ENCODE peak calls at places on chromosomes 13 and 19, in four cellular contexts. One of them, this sample, is unnamed. For H3K36me3, the result is how much of the 10 kb centered on the place peaks cover.

GRCh38 chr13:98513837-98514236 is 63.1 kb downstream of the STK24 start:
- DNase-seq in pancreas: no peak
- DNase-seq in PC-3: no peak
- DNase-seq in body of pancreas: no peak
- DNase-seq in this sample: no peak

GRCh38 chr13:29934531-29935308 is 84.3 kb upstream of the UBL3 start:
- DNase-seq in pancreas: no peak
- DNase-seq in PC-3: peak
- DNase-seq in body of pancreas: no peak
- DNase-seq in this sample: no peak

GRCh38 chr13:113745059-113745458 is 14.0 kb upstream of the TMEM255B start:
- DNase-seq in pancreas: no peak
- DNase-seq in PC-3: no peak
- DNase-seq in body of pancreas: no peak
- DNase-seq in this sample: no peak

GRCh38 chr13:46858163-46858562 is 38.7 kb downstream of the HTR2A start:
- DNase-seq in pancreas: no peak
- DNase-seq in PC-3: no peak
- DNase-seq in body of pancreas: no peak
- DNase-seq in this sample: no peak

GRCh38 chr19:31611348-31611877 is 262.2 kb upstream of the TSHZ3 start:
- DNase-seq in pancreas: no peak
- DNase-seq in PC-3: no peak
- DNase-seq in body of pancreas: no peak
- DNase-seq in this sample: no peak

GRCh38 chr19:52601025-52601973 is 31.2 kb downstream of the ZNF701 start:
- DNase-seq in pancreas: peak
- DNase-seq in PC-3: peak
- DNase-seq in body of pancreas: peak
- DNase-seq in this sample: peak

GRCh38 chr13:55615080-55615479 is 1525.6 kb upstream of the PRR20A start:
- DNase-seq in pancreas: no peak
- DNase-seq in PC-3: no peak
- DNase-seq in body of pancreas: no peak
- DNase-seq in this sample: no peak

GRCh38 chr19:51000981-51001380 is 423 bp downstream of the KLK8 start:
- DNase-seq in pancreas: no peak
- DNase-seq in PC-3: no peak
- DNase-seq in body of pancreas: no peak
- DNase-seq in this sample: no peak

GRCh38 chr19:15195381-15195964 is 5.3 kb downstream of the NOTCH3 start:
- DNase-seq in pancreas: peak
- DNase-seq in PC-3: peak
- DNase-seq in body of pancreas: peak
- DNase-seq in this sample: peak

GRCh38 chr19:45448887-45449299 is 18.9 kb upstream of the FOSB start:
- DNase-seq in pancreas: no peak
- DNase-seq in PC-3: peak
- DNase-seq in body of pancreas: no peak
- DNase-seq in this sample: no peak

GRCh38 chr13:78317030-78317429 is 286.3 kb downstream of the POU4F1 start:
- DNase-seq in pancreas: no peak
- DNase-seq in PC-3: peak
- DNase-seq in body of pancreas: no peak
- DNase-seq in this sample: no peak

GRCh38 chr19:16141043-16141442 is 2.4 kb upstream of the HSH2D start:
- DNase-seq in pancreas: no peak
- DNase-seq in PC-3: no peak
- DNase-seq in body of pancreas: no peak
- DNase-seq in this sample: no peak

GRCh38 chr13:39915418-39915817 is 260.0 kb downstream of the COG6 start:
- DNase-seq in pancreas: no peak
- DNase-seq in PC-3: no peak
- DNase-seq in body of pancreas: no peak
- DNase-seq in this sample: no peak

GRCh38 chr13:111359237-111359915 is 38.9 kb downstream of the TEX29 start:
- DNase-seq in pancreas: no peak
- DNase-seq in PC-3: no peak
- DNase-seq in body of pancreas: no peak
- DNase-seq in this sample: no peak

GRCh38 chr13:49811527-49811908 is 19.0 kb upstream of the KPNA3 start:
- DNase-seq in pancreas: no peak
- DNase-seq in PC-3: no peak
- DNase-seq in body of pancreas: no peak
- DNase-seq in this sample: no peak

GRCh38 chr13:44578064-44578394 is 1.9 kb upstream of the TSC22D1 start:
- DNase-seq in pancreas: no peak
- DNase-seq in PC-3: no peak
- DNase-seq in body of pancreas: no peak
- DNase-seq in this sample: no peak

GRCh38 chr13:51814825-51815650 is 11.1 kb upstream of the DHRS12 start:
- DNase-seq in pancreas: peak
- DNase-seq in PC-3: peak
- DNase-seq in body of pancreas: peak
- DNase-seq in this sample: peak

GRCh38 chr19:3634496-3635045 is 8.0 kb upstream of the CACTIN start:
- DNase-seq in pancreas: no peak
- DNase-seq in PC-3: no peak
- DNase-seq in body of pancreas: no peak
- DNase-seq in this sample: no peak

GRCh38 chr19:56174550-56174949 is 1.3 kb upstream of the GALP start:
- DNase-seq in pancreas: no peak
- DNase-seq in PC-3: no peak
- DNase-seq in body of pancreas: no peak
- DNase-seq in this sample: no peak
- TF ChIP-seq CTCF in pancreas: no peak
- TF ChIP-seq CTCF in PC-3: no peak
- TF ChIP-seq CTCF in body of pancreas: no peak
- TF ChIP-seq CTCF in this sample: no peak

GRCh38 chr13:31201341-31202024 is 1.7 kb downstream of the B3GLCT start:
- DNase-seq in pancreas: peak
- DNase-seq in PC-3: peak
- DNase-seq in body of pancreas: peak
- DNase-seq in this sample: peak
- H3K4me3 ChIP-seq in pancreas: no peak
- H3K4me3 ChIP-seq in PC-3: peak
- H3K4me3 ChIP-seq in body of pancreas: peak
- H3K4me3 ChIP-seq in this sample: peak

GRCh38 chr19:7980635-7981121 is 24.8 kb downstream of the ELAVL1 start:
- DNase-seq in pancreas: no peak
- DNase-seq in PC-3: no peak
- DNase-seq in body of pancreas: no peak
- DNase-seq in this sample: no peak
- H3K36me3 ChIP-seq in pancreas: under half
- H3K36me3 ChIP-seq in PC-3: half or more
- H3K36me3 ChIP-seq in body of pancreas: under half
- H3K36me3 ChIP-seq in this sample: half or more

GRCh38 chr13:60152114-60152513 is 11.6 kb downstream of the DIAPH3 start:
- DNase-seq in pancreas: no peak
- DNase-seq in PC-3: peak
- DNase-seq in body of pancreas: no peak
- DNase-seq in this sample: no peak

GRCh38 chr13:60150538-60150937 is 13.2 kb downstream of the DIAPH3 start:
- DNase-seq in pancreas: no peak
- DNase-seq in PC-3: no peak
- DNase-seq in body of pancreas: no peak
- DNase-seq in this sample: no peak

GRCh38 chr13:60158321-60158801 is 5.4 kb downstream of the DIAPH3 start:
- DNase-seq in pancreas: no peak
- DNase-seq in PC-3: no peak
- DNase-seq in body of pancreas: no peak
- DNase-seq in this sample: no peak

GRCh38 chr13:60152904-60153303 is 10.8 kb downstream of the DIAPH3 start:
- DNase-seq in pancreas: no peak
- DNase-seq in PC-3: no peak
- DNase-seq in body of pancreas: no peak
- DNase-seq in this sample: no peak

DNA sequence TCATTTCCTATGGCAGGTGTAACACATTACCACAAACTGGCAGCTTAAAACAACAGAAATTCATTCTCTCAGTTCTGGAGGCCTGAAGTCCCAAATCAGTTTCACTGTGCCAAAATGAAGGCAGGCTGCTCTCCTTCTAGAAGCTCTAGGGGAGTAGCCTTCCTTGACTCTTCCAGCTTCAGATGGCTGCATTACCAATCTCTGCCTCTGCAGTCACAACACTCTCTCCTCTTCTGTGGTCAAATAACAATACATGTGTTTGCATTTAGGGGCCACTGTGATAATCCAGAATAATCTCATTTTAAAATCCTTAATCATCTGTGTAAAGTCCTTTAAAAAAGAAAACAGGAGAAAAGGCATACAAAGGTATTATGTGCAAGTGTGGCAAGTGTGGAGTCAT is 7.8 kb downstream of the DIAPH3 start:
- DNase-seq in pancreas: no peak
- DNase-seq in PC-3: no peak
- DNase-seq in body of pancreas: no peak
- DNase-seq in this sample: no peak
- TF ChIP-seq CTCF in pancreas: no peak
- TF ChIP-seq CTCF in PC-3: no peak
- TF ChIP-seq CTCF in body of pancreas: no peak
- TF ChIP-seq CTCF in this sample: no peak

GRCh38 chr13:24821207-24821606 is 57.2 kb downstream of the RNF17 start:
- DNase-seq in pancreas: no peak
- DNase-seq in PC-3: no peak
- DNase-seq in body of pancreas: no peak
- DNase-seq in this sample: no peak
- H3K4me3 ChIP-seq in pancreas: no peak
- H3K4me3 ChIP-seq in PC-3: no peak
- H3K4me3 ChIP-seq in body of pancreas: no peak
- H3K4me3 ChIP-seq in this sample: no peak

GRCh38 chr13:21691500-21691899 is 20.6 kb downstream of the FGF9 start:
- DNase-seq in pancreas: no peak
- DNase-seq in PC-3: no peak
- DNase-seq in body of pancreas: no peak
- DNase-seq in this sample: no peak

GRCh38 chr13:21690955-21691354 is 20.1 kb downstream of the FGF9 start:
- DNase-seq in pancreas: no peak
- DNase-seq in PC-3: no peak
- DNase-seq in body of pancreas: no peak
- DNase-seq in this sample: no peak

GRCh38 chr13:21694831-21695230 is 24.0 kb downstream of the FGF9 start:
- DNase-seq in pancreas: no peak
- DNase-seq in PC-3: no peak
- DNase-seq in body of pancreas: no peak
- DNase-seq in this sample: no peak

GRCh38 chr13:21689097-21689496 is 18.2 kb downstream of the FGF9 start:
- DNase-seq in pancreas: no peak
- DNase-seq in PC-3: no peak
- DNase-seq in body of pancreas: no peak
- DNase-seq in this sample: no peak

GRCh38 chr13:21691928-21692327 is 21.1 kb downstream of the FGF9 start:
- DNase-seq in pancreas: no peak
- DNase-seq in PC-3: no peak
- DNase-seq in body of pancreas: no peak
- DNase-seq in this sample: no peak
- H3K36me3 ChIP-seq in pancreas: under half
- H3K36me3 ChIP-seq in PC-3: under half
- H3K36me3 ChIP-seq in body of pancreas: under half
- H3K36me3 ChIP-seq in this sample: under half

DNA sequence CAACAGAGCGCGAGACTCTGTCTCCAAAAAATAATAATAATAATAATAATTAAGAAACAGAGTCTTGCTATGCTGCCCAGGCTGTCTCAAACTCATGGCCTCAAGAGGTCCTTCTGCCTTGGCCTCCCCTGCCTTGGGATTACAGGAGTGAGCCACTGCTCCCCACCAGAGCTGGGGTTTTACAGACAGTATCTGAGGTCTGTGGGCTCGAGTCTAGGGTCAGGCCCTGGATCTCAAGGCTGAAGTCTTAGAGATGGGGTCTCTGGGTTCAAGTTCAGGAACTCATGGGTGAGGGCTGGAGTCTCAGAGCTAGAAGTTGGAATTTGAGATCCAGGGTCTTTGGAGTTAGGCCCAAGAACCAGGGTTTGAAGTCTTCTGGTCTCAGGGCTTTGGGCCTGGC is 3.5 kb downstream of the IL11 start:
- DNase-seq in pancreas: no peak
- DNase-seq in PC-3: no peak
- DNase-seq in body of pancreas: no peak
- DNase-seq in this sample: no peak
- TF ChIP-seq CTCF in pancreas: no peak
- TF ChIP-seq CTCF in PC-3: no peak
- TF ChIP-seq CTCF in body of pancreas: no peak
- TF ChIP-seq CTCF in this sample: no peak

GRCh38 chr19:33241530-33242101 is 16.0 kb upstream of the SLC7A10 start:
- DNase-seq in pancreas: peak
- DNase-seq in PC-3: peak
- DNase-seq in body of pancreas: peak
- DNase-seq in this sample: no peak

GRCh38 chr19:33240181-33240771 is 14.6 kb upstream of the SLC7A10 start:
- DNase-seq in pancreas: no peak
- DNase-seq in PC-3: no peak
- DNase-seq in body of pancreas: no peak
- DNase-seq in this sample: no peak

GRCh38 chr19:33241091-33241529 is 15.5 kb upstream of the SLC7A10 start:
- DNase-seq in pancreas: no peak
- DNase-seq in PC-3: no peak
- DNase-seq in body of pancreas: no peak
- DNase-seq in this sample: no peak

GRCh38 chr19:33242911-33243310 is 17.3 kb upstream of the SLC7A10 start:
- DNase-seq in pancreas: no peak
- DNase-seq in PC-3: no peak
- DNase-seq in body of pancreas: no peak
- DNase-seq in this sample: no peak

GRCh38 chr19:33242129-33242528 is 16.5 kb upstream of the SLC7A10 start:
- DNase-seq in pancreas: no peak
- DNase-seq in PC-3: no peak
- DNase-seq in body of pancreas: no peak
- DNase-seq in this sample: no peak
- H3K4me3 ChIP-seq in pancreas: no peak
- H3K4me3 ChIP-seq in PC-3: no peak
- H3K4me3 ChIP-seq in body of pancreas: no peak
- H3K4me3 ChIP-seq in this sample: no peak

This sample was measured in BE2C.